ENCODE peak calls at places on chromosomes 2 and 18, in ten cellular contexts. Y, Z, B, V, W, E, D, P, M and Q are unnamed samples. For H3K4me1, the result is how much of the 10 kb centered on the place peaks cover.

GRCh38 chr18:23377669-23378469 is 75.2 kb upstream of the RIOK3 start:
- DNase-seq in Y (no peak), Z (no peak), B (no peak), V (peak), W (peak), E (no peak), D (no peak), P (no peak), M (peak), Q (no peak)

GRCh38 chr2:5766051-5766450 is 73.9 kb downstream of the SOX11 start:
- DNase-seq in Y (no peak), Z (no peak), B (no peak), V (no peak), W (no peak), E (no peak), D (no peak), P (no peak), M (no peak), Q (no peak)

GRCh38 chr2:128307595-128307994 is 11.1 kb downstream of the HS6ST1 start:
- DNase-seq in Y (peak), Z (no peak), B (no peak), V (no peak), W (no peak), E (no peak), D (no peak), P (no peak), M (no peak), Q (no peak)

GRCh38 chr2:235230809-235231601 is 262.8 kb upstream of the AGAP1 start:
- DNase-seq in Y (no peak), Z (no peak), B (no peak), V (no peak), W (no peak), E (no peak), D (peak), P (peak), M (no peak), Q (no peak)

GRCh38 chr18:75109001-75109400 is 99.9 kb downstream of the PTGR3 start:
- DNase-seq in Y (no peak), Z (no peak), B (no peak), V (no peak), W (no peak), E (no peak), D (no peak), P (no peak), M (no peak), Q (no peak)

GRCh38 chr18:1037766-1038165 is 133.1 kb downstream of the ADCYAP1 start:
- DNase-seq in Y (no peak), Z (no peak), B (no peak), V (no peak), W (no peak), E (no peak), D (no peak), P (no peak), M (no peak), Q (no peak)

GRCh38 chr18:68764016-68764415 is 33.9 kb upstream of the CCDC102B start:
- DNase-seq in Y (no peak), Z (no peak), B (no peak), V (no peak), W (no peak), E (no peak), D (no peak), P (no peak), M (no peak), Q (no peak)

GRCh38 chr2:97808816-97809215 is 95.4 kb downstream of the ZAP70 start:
- DNase-seq in Y (no peak), Z (no peak), B (no peak), V (no peak), W (no peak), E (no peak), D (no peak), P (no peak), M (no peak), Q (no peak)

DNA sequence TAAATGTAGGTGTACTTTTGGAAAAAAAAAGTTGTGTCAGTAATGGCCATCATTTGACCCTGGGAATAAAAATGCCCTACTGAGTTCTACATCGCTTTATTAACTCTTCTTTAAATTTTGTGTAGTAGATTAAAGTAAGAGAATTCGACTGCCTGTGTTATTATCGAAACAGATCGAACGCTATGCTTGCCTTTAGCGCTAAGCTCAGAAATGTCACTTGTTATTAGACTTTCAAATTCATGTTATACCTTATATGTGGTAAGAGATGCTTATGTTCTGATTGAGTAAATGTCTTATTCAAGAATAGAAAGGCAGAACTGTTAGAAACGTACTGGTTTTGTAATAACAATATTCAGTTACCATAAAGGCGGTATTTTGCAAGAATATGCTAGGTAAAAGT is 1.4 kb downstream of the UGP2 start:
- DNase-seq in Y (no peak), Z (no peak), B (no peak), V (no peak), W (no peak), E (no peak), D (no peak), P (no peak), M (no peak), Q (no peak)
- H3K4me1 ChIP-seq in Y (half or more), Z (under half), B (under half), V (under half), W (half or more), E (under half), D (under half), P (under half), M (under half), Q (under half)

GRCh38 chr2:190359896-190360376 is 16.5 kb downstream of the INPP1 start:
- DNase-seq in Y (peak), Z (peak), B (peak), V (no peak), W (peak), E (peak), D (peak), P (peak), M (no peak), Q (peak)
- TF ChIP-seq POLR2AphosphoS5 in Y (peak), Z (no peak), B (no peak), V (no peak), W (no peak), E (no peak), D (no peak), P (peak), M (no peak), Q (peak)

DNA sequence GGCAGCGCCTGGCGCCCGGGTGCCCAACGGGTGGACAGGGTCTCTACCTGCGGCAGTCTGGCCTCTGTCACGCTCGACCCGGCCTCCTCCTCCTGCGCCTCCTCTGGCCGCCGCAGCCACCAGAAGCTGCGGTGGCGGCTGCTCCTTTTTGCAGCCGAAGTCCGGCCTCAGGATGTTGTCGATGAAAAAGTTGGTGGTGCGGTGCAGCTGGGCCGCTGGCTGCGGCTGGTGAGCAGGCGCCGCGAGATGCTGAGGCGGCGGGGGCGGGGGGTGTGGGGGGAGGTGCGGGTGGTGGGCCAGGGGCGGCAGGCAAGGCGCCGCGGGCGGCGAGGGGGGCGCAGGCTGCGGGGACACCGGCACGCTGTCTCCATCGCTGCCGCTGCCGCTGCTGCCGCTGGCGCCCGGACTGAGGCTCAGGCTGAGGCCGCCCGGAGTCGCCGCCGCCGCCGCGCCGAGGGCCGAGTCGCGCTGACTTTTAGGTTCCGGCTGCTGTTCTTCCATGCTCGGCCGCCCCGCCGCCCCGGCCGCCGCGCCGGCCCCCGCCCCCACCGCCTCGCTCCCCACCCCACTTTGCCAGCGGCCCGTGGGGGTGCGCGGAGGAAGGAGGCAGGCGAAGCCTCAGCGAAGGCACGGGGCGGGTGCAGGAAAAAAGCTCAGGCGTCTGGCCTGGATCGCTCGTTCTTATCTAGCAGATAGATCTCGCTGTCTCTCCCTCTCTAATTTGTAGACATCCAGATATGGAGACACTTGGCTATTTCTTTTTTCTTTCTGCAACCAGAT is 591 bp downstream of the EN1 start:
- DNase-seq in Y (no peak), Z (peak), B (no peak), V (peak), W (no peak), E (no peak), D (peak), P (no peak), M (no peak), Q (no peak)
- TF ChIP-seq CTCF in Y (no peak), Z (no peak), B (no peak), V (no peak), W (no peak), E (no peak), D (no peak), P (no peak), M (no peak), Q (no peak)

GRCh38 chr2:8535821-8536685 is 145.8 kb upstream of the ID2 start:
- DNase-seq in Y (peak), Z (no peak), B (no peak), V (no peak), W (no peak), E (no peak), D (peak), P (no peak), M (no peak), Q (no peak)

GRCh38 chr2:8534729-8535397 is 147.0 kb upstream of the ID2 start:
- DNase-seq in Y (peak), Z (no peak), B (peak), V (peak), W (peak), E (peak), D (peak), P (peak), M (no peak), Q (peak)

GRCh38 chr2:8533923-8534322 is 147.9 kb upstream of the ID2 start:
- DNase-seq in Y (no peak), Z (no peak), B (no peak), V (no peak), W (no peak), E (no peak), D (no peak), P (no peak), M (no peak), Q (no peak)

GRCh38 chr2:8535398-8535755 is 146.5 kb upstream of the ID2 start:
- DNase-seq in Y (no peak), Z (no peak), B (no peak), V (no peak), W (no peak), E (no peak), D (no peak), P (no peak), M (no peak), Q (no peak)

GRCh38 chr2:8534386-8534728 is 147.5 kb upstream of the ID2 start:
- DNase-seq in Y (no peak), Z (no peak), B (no peak), V (no peak), W (no peak), E (no peak), D (no peak), P (no peak), M (no peak), Q (no peak)
- H3K4me1 ChIP-seq in Y (under half), Z (under half), B (under half), V (under half), W (under half), E (under half), D (half or more), P (under half), M (under half), Q (under half)